ENCODE peak calls at places on chromosomes 1 and 21, in eight cellular contexts. One of them, this sample, is unnamed.

GRCh38 chr1:41394918-41395598 is 33.8 kb downstream of the FOXO6 start:
- DNase-seq in tibial artery: no peak
- DNase-seq in Peyer's patch: no peak
- DNase-seq in B cell: no peak
- DNase-seq in epithelial cell of esophagus: peak
- DNase-seq in endothelial cell: no peak
- DNase-seq in mucosa of descending colon: no peak
- DNase-seq in CD8-positive, alpha-beta T cell: no peak
- DNase-seq in this sample: no peak

GRCh38 chr1:62022348-62022747 is 172.3 kb upstream of the L1TD1 start:
- DNase-seq in Peyer's patch: no peak
- DNase-seq in CD8-positive, alpha-beta T cell: no peak
- DNase-seq in epithelial cell of esophagus: no peak
- DNase-seq in endothelial cell: no peak
- DNase-seq in B cell: no peak
- DNase-seq in mucosa of descending colon: no peak
- DNase-seq in tibial artery: no peak
- DNase-seq in this sample: no peak

GRCh38 chr21:32955307-32955937 is 70.3 kb upstream of the OLIG2 start:
- DNase-seq in mucosa of descending colon: no peak
- DNase-seq in CD8-positive, alpha-beta T cell: no peak
- DNase-seq in endothelial cell: no peak
- DNase-seq in Peyer's patch: no peak
- DNase-seq in B cell: no peak
- DNase-seq in tibial artery: no peak
- DNase-seq in epithelial cell of esophagus: no peak
- DNase-seq in this sample: no peak

GRCh38 chr1:228904222-228904621 is 168.9 kb downstream of the RHOU start:
- DNase-seq in CD8-positive, alpha-beta T cell: no peak
- DNase-seq in Peyer's patch: no peak
- DNase-seq in epithelial cell of esophagus: no peak
- DNase-seq in B cell: no peak
- DNase-seq in endothelial cell: no peak
- DNase-seq in mucosa of descending colon: no peak
- DNase-seq in tibial artery: no peak
- DNase-seq in this sample: no peak

GRCh38 chr1:244732846-244733450 is 80.0 kb downstream of the DESI2 start:
- DNase-seq in B cell: no peak
- DNase-seq in tibial artery: no peak
- DNase-seq in mucosa of descending colon: no peak
- DNase-seq in endothelial cell: no peak
- DNase-seq in CD8-positive, alpha-beta T cell: no peak
- DNase-seq in epithelial cell of esophagus: no peak
- DNase-seq in Peyer's patch: no peak
- DNase-seq in this sample: no peak

GRCh38 chr1:26541431-26541815 is 11.9 kb downstream of the RPS6KA1 start:
- DNase-seq in mucosa of descending colon: no peak
- DNase-seq in CD8-positive, alpha-beta T cell: no peak
- DNase-seq in epithelial cell of esophagus: no peak
- DNase-seq in Peyer's patch: no peak
- DNase-seq in tibial artery: no peak
- DNase-seq in endothelial cell: no peak
- DNase-seq in B cell: no peak
- DNase-seq in this sample: no peak

GRCh38 chr1:41383094-41383852 is 22.0 kb downstream of the FOXO6 start:
- DNase-seq in B cell: peak
- DNase-seq in endothelial cell: no peak
- DNase-seq in mucosa of descending colon: no peak
- DNase-seq in CD8-positive, alpha-beta T cell: peak
- DNase-seq in tibial artery: peak
- DNase-seq in Peyer's patch: no peak
- DNase-seq in epithelial cell of esophagus: peak
- DNase-seq in this sample: no peak

GRCh38 chr1:26789953-26790352 is 2.2 kb downstream of the PIGV start:
- DNase-seq in Peyer's patch: no peak
- DNase-seq in CD8-positive, alpha-beta T cell: no peak
- DNase-seq in mucosa of descending colon: no peak
- DNase-seq in epithelial cell of esophagus: no peak
- DNase-seq in tibial artery: no peak
- DNase-seq in endothelial cell: no peak
- DNase-seq in B cell: no peak
- DNase-seq in this sample: no peak

GRCh38 chr21:15521644-15522001 is 208.2 kb upstream of the USP25 start:
- DNase-seq in Peyer's patch: no peak
- DNase-seq in tibial artery: no peak
- DNase-seq in epithelial cell of esophagus: peak
- DNase-seq in endothelial cell: no peak
- DNase-seq in CD8-positive, alpha-beta T cell: no peak
- DNase-seq in B cell: no peak
- DNase-seq in mucosa of descending colon: no peak
- DNase-seq in this sample: no peak

GRCh38 chr21:15522148-15522547 is 207.6 kb upstream of the USP25 start:
- DNase-seq in endothelial cell: no peak
- DNase-seq in Peyer's patch: no peak
- DNase-seq in epithelial cell of esophagus: no peak
- DNase-seq in B cell: no peak
- DNase-seq in mucosa of descending colon: no peak
- DNase-seq in CD8-positive, alpha-beta T cell: no peak
- DNase-seq in tibial artery: no peak
- DNase-seq in this sample: no peak

GRCh38 chr21:15517394-15517793 is 212.4 kb upstream of the USP25 start:
- DNase-seq in epithelial cell of esophagus: no peak
- DNase-seq in B cell: no peak
- DNase-seq in Peyer's patch: no peak
- DNase-seq in endothelial cell: no peak
- DNase-seq in tibial artery: no peak
- DNase-seq in mucosa of descending colon: no peak
- DNase-seq in CD8-positive, alpha-beta T cell: no peak
- DNase-seq in this sample: no peak

GRCh38 chr21:15524855-15525254 is 204.9 kb upstream of the USP25 start:
- DNase-seq in tibial artery: no peak
- DNase-seq in B cell: no peak
- DNase-seq in epithelial cell of esophagus: no peak
- DNase-seq in mucosa of descending colon: no peak
- DNase-seq in CD8-positive, alpha-beta T cell: no peak
- DNase-seq in Peyer's patch: no peak
- DNase-seq in endothelial cell: no peak
- DNase-seq in this sample: no peak

DNA sequence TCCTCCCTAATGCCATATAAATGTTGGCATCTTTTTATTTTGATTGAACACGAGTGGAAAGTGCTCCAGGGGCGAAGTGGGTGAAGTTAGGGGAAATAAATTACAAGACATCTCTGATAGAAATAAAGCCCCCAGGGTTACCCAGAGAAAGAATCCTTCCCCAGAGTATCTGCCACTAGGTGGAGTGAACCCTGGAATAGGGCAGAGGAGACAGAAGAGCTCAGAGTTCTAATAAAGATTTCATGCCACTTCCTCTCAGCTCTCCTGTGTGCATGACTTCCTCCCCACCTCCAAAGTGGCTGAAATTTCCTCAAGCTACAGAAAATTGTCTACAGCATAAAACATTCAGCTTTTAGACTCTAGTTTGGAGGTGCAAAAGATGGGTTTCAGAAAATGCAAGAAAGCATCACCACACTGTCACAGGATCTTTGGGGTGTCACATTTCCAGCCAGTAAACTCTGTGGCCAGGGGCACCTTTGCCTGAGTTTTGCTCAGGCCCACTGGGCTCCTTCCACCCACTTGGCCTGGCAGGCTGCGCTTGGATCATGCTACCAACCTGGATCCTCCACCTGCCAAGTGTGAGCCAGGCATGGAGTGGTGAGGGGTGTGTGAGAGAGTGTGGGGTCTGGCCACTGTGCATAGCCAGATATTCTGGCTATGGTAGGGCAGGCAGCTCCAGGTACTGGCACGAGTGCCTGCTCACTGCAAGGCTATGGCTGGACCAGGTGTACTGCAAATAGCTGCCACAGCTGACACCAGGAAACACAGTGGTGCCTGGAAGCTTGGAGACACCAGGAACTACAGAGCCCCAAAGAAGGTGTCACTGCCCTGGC is 208.8 kb upstream of the USP25 start:
- DNase-seq in endothelial cell: no peak
- DNase-seq in CD8-positive, alpha-beta T cell: no peak
- DNase-seq in Peyer's patch: no peak
- DNase-seq in tibial artery: no peak
- DNase-seq in epithelial cell of esophagus: no peak
- DNase-seq in mucosa of descending colon: no peak
- DNase-seq in B cell: no peak
- DNase-seq in this sample: no peak
- TF ChIP-seq CTCF in endothelial cell: no peak
- TF ChIP-seq CTCF in CD8-positive, alpha-beta T cell: peak
- TF ChIP-seq CTCF in Peyer's patch: no peak
- TF ChIP-seq CTCF in tibial artery: no peak
- TF ChIP-seq CTCF in epithelial cell of esophagus: peak
- TF ChIP-seq CTCF in mucosa of descending colon: no peak
- TF ChIP-seq CTCF in B cell: no peak
- TF ChIP-seq CTCF in this sample: no peak

GRCh38 chr21:15005391-15005790 is 59.4 kb downstream of the NRIP1 start:
- DNase-seq in mucosa of descending colon: peak
- DNase-seq in endothelial cell: no peak
- DNase-seq in Peyer's patch: no peak
- DNase-seq in tibial artery: no peak
- DNase-seq in B cell: no peak
- DNase-seq in CD8-positive, alpha-beta T cell: peak
- DNase-seq in epithelial cell of esophagus: no peak
- DNase-seq in this sample: no peak
- TF ChIP-seq CTCF in mucosa of descending colon: no peak
- TF ChIP-seq CTCF in endothelial cell: no peak
- TF ChIP-seq CTCF in Peyer's patch: no peak
- TF ChIP-seq CTCF in tibial artery: no peak
- TF ChIP-seq CTCF in B cell: no peak
- TF ChIP-seq CTCF in CD8-positive, alpha-beta T cell: no peak
- TF ChIP-seq CTCF in epithelial cell of esophagus: no peak
- TF ChIP-seq CTCF in this sample: no peak

GRCh38 chr1:216560527-216560926 is 137.3 kb upstream of the USH2A start:
- DNase-seq in mucosa of descending colon: no peak
- DNase-seq in Peyer's patch: no peak
- DNase-seq in endothelial cell: no peak
- DNase-seq in tibial artery: no peak
- DNase-seq in CD8-positive, alpha-beta T cell: no peak
- DNase-seq in B cell: no peak
- DNase-seq in epithelial cell of esophagus: no peak
- DNase-seq in this sample: no peak

GRCh38 chr1:216559359-216559758 is 136.1 kb upstream of the USH2A start:
- DNase-seq in mucosa of descending colon: no peak
- DNase-seq in CD8-positive, alpha-beta T cell: no peak
- DNase-seq in endothelial cell: no peak
- DNase-seq in tibial artery: no peak
- DNase-seq in Peyer's patch: no peak
- DNase-seq in B cell: no peak
- DNase-seq in epithelial cell of esophagus: no peak
- DNase-seq in this sample: no peak

GRCh38 chr1:216566809-216567208 is 143.6 kb upstream of the USH2A start:
- DNase-seq in epithelial cell of esophagus: peak
- DNase-seq in Peyer's patch: no peak
- DNase-seq in CD8-positive, alpha-beta T cell: no peak
- DNase-seq in endothelial cell: no peak
- DNase-seq in B cell: peak
- DNase-seq in tibial artery: no peak
- DNase-seq in mucosa of descending colon: peak
- DNase-seq in this sample: no peak

GRCh38 chr1:216563096-216563495 is 139.8 kb upstream of the USH2A start:
- DNase-seq in epithelial cell of esophagus: no peak
- DNase-seq in Peyer's patch: no peak
- DNase-seq in B cell: no peak
- DNase-seq in mucosa of descending colon: no peak
- DNase-seq in CD8-positive, alpha-beta T cell: no peak
- DNase-seq in tibial artery: no peak
- DNase-seq in endothelial cell: no peak
- DNase-seq in this sample: no peak

GRCh38 chr1:216562383-216562782 is 139.1 kb upstream of the USH2A start:
- DNase-seq in Peyer's patch: no peak
- DNase-seq in B cell: no peak
- DNase-seq in endothelial cell: no peak
- DNase-seq in epithelial cell of esophagus: no peak
- DNase-seq in tibial artery: no peak
- DNase-seq in CD8-positive, alpha-beta T cell: no peak
- DNase-seq in mucosa of descending colon: no peak
- DNase-seq in this sample: no peak
- TF ChIP-seq CTCF in Peyer's patch: no peak
- TF ChIP-seq CTCF in B cell: no peak
- TF ChIP-seq CTCF in endothelial cell: no peak
- TF ChIP-seq CTCF in epithelial cell of esophagus: peak
- TF ChIP-seq CTCF in tibial artery: no peak
- TF ChIP-seq CTCF in CD8-positive, alpha-beta T cell: no peak
- TF ChIP-seq CTCF in mucosa of descending colon: no peak
- TF ChIP-seq CTCF in this sample: no peak

DNA sequence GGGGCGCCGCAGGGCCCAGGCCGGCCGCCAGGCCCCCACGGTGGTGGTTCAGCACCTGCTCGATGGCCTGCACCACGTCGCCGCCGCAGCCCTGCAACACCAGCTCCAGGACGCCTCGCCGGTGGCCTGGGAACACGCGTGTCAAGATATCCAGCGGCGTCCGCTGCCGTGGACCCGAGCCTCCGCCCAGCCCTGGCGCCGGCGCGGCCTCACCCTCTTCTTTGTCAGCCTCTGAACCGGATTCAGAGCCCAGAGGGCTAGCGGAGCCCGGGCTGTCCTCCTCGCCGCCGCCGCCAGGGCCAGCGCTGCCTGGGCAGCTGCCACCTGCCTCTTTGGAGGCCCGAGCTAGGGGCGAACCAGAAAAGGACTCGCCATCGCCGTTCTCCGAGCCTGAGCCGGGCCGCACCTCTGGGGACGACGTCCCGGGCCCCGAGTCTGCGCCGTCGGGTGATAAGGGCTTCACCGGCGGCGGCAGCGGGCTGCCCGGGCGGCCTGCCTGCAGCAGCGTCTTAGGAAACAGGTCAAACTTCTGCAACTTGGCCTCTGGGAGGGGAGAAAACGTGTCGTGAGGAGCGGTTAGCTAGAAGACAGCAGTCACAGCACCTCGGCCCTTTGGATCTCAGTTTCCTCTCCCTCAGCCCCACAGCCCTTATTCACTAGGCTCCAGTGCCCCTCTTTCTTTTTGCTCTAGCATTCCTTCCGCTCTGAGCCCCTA is 3.9 kb downstream of the DMRTA2 start:
- DNase-seq in B cell: peak
- DNase-seq in mucosa of descending colon: no peak
- DNase-seq in tibial artery: no peak
- DNase-seq in Peyer's patch: peak
- DNase-seq in epithelial cell of esophagus: no peak
- DNase-seq in endothelial cell: peak
- DNase-seq in CD8-positive, alpha-beta T cell: no peak
- DNase-seq in this sample: no peak
- TF ChIP-seq CTCF in B cell: no peak
- TF ChIP-seq CTCF in mucosa of descending colon: no peak
- TF ChIP-seq CTCF in tibial artery: no peak
- TF ChIP-seq CTCF in Peyer's patch: no peak
- TF ChIP-seq CTCF in epithelial cell of esophagus: no peak
- TF ChIP-seq CTCF in endothelial cell: peak
- TF ChIP-seq CTCF in CD8-positive, alpha-beta T cell: no peak
- TF ChIP-seq CTCF in this sample: no peak

This sample was measured in colonic mucosa.